ENCODE peak calls at places on chromosomes 6 and 20, in eight cellular contexts. Y, K, U, R, E, F, D and P are unnamed samples.

GRCh38 chr6:43096451-43097097 is 20.5 kb downstream of the PTK7 start:
- DNase-seq in U (no peak), Y (peak; percentile 12), K (peak; percentile 66), F (no peak), R (no peak), E (no peak), D (peak; percentile 84), P (no peak)

GRCh38 chr6:156718647-156719394 is 58.4 kb upstream of the ARID1B start:
- DNase-seq in F (no peak), D (no peak), E (no peak), R (no peak), U (no peak), Y (no peak), K (peak; percentile 33), P (no peak)

GRCh38 chr6:149213829-149214228 is 103.7 kb upstream of the TAB2 start:
- DNase-seq in K (no peak), E (no peak), Y (no peak), R (no peak), U (no peak), D (no peak), F (no peak), P (no peak)

GRCh38 chr6:31365864-31366263 is 8.9 kb upstream of the HLA-B start:
- DNase-seq in U (no peak), K (no peak), E (no peak), R (no peak), Y (no peak), D (no peak), F (no peak), P (no peak)

GRCh38 chr20:56343861-56344381 is 14.9 kb upstream of the FAM210B start:
- DNase-seq in F (no peak), K (peak; percentile 86), Y (peak; percentile 79), D (no peak), U (peak; percentile 70), E (no peak), R (peak; percentile 53), P (peak; percentile 17)

GRCh38 chr20:47875302-47876025 is 90.2 kb upstream of the SULF2 start:
- DNase-seq in K (no peak), D (no peak), U (no peak), E (no peak), F (no peak), R (no peak), Y (no peak), P (no peak)

GRCh38 chr20:23293689-23294088 is 56.9 kb upstream of the NXT1 start:
- DNase-seq in Y (no peak), K (no peak), U (no peak), D (no peak), R (no peak), F (no peak), E (no peak), P (no peak)

GRCh38 chr6:56690519-56691200 is 48.0 kb upstream of the DST start:
- DNase-seq in D (no peak), R (no peak), Y (no peak), K (no peak), F (no peak), U (no peak), E (no peak), P (no peak)

GRCh38 chr6:77133031-77133430 is 330.3 kb downstream of the HTR1B start:
- DNase-seq in F (no peak), U (no peak), D (no peak), R (no peak), E (no peak), K (no peak), Y (no peak), P (no peak)

GRCh38 chr20:11496382-11496781 is 421.3 kb upstream of the BTBD3 start:
- DNase-seq in Y (no peak), K (no peak), U (no peak), F (no peak), R (no peak), E (no peak), D (no peak), P (no peak)

GRCh38 chr20:11502051-11502450 is 415.6 kb upstream of the BTBD3 start:
- DNase-seq in Y (no peak), F (no peak), K (no peak), D (no peak), R (no peak), E (no peak), U (no peak), P (no peak)

GRCh38 chr6:160837146-160837545 is 135.1 kb downstream of the PLG start:
- DNase-seq in D (no peak), U (no peak), E (no peak), K (peak; percentile 30), R (no peak), F (no peak), Y (no peak), P (no peak)

GRCh38 chr20:64136004-64136710 is 28.1 kb upstream of the MYT1 start:
- DNase-seq in E (no peak), D (no peak), Y (no peak), U (no peak), R (no peak), K (no peak), F (no peak), P (no peak)

GRCh38 chr6:149190228-149190831 is 127.2 kb upstream of the TAB2 start:
- DNase-seq in F (no peak), R (peak; percentile 75), K (peak; percentile 84), D (no peak), U (peak; percentile 81), Y (no peak), E (peak; percentile 21), P (no peak)

GRCh38 chr20:3784226-3784853 is 2.2 kb downstream of the CENPB start:
- DNase-seq in Y (no peak), R (no peak), K (no peak), F (no peak), D (no peak), U (no peak), E (no peak), P (no peak)

GRCh38 chr20:56890011-56890410 is 260.9 kb downstream of the TFAP2C start:
- DNase-seq in E (no peak), R (no peak), U (no peak), F (no peak), D (no peak), K (no peak), Y (no peak), P (no peak)

GRCh38 chr20:49024220-49024619 is 21.9 kb upstream of the CSE1L start:
- DNase-seq in F (peak; percentile 18), U (no peak), K (no peak), R (no peak), D (no peak), Y (no peak), E (no peak), P (no peak)

GRCh38 chr20:458766-459165 is 3.6 kb downstream of the TBC1D20 start:
- DNase-seq in D (no peak), F (no peak), R (no peak), Y (no peak), E (no peak), K (no peak), U (no peak), P (no peak)

GRCh38 chr20:9660236-9660868 is 146.0 kb downstream of the LAMP5 start:
- DNase-seq in R (peak; percentile 41), D (no peak), E (no peak), F (no peak), Y (peak; percentile 42), K (peak; percentile 32), U (no peak), P (no peak)

GRCh38 chr20:13878600-13878999 is 93.8 kb downstream of the NDUFAF5 start:
- DNase-seq in U (no peak), Y (no peak), K (no peak), E (no peak), D (no peak), R (no peak), F (no peak), P (no peak)

GRCh38 chr20:38134427-38135281 is 30.4 kb downstream of the TGM2 start:
- DNase-seq in U (no peak), D (no peak), Y (no peak), F (no peak), K (no peak), E (no peak), R (no peak), P (no peak)

GRCh38 chr20:7993703-7994102 is 25.9 kb downstream of the TMX4 start:
- DNase-seq in E (no peak), U (no peak), F (no peak), K (no peak), Y (no peak), R (no peak), D (no peak), P (no peak)